ENCODE peak calls at places on chromosome 2, in five cellular contexts. D is right lobe of liver, B is K562, K is uterus, N is cardiac fibroblast. E is an unnamed sample.

GRCh38 chr2:213104089-213104902 is 47.1 kb downstream of the IKZF2 start:
- DNase-seq in K (no peak), B (no peak), N (peak), D (no peak), E (no peak)

GRCh38 chr2:239380831-239381708 is 19.8 kb downstream of the HDAC4 start:
- DNase-seq in D (peak), N (no peak), K (no peak), B (no peak), E (no peak)

GRCh38 chr2:86271248-86271647 is 66.2 kb downstream of the REEP1 start:
- DNase-seq in D (no peak), K (no peak), N (no peak), B (no peak), E (no peak)

GRCh38 chr2:207465894-207466293 is 63.9 kb upstream of the CREB1 start:
- DNase-seq in B (no peak), K (no peak), D (no peak), N (no peak), E (no peak)

GRCh38 chr2:27049422-27050280 is 1.8 kb upstream of the AGBL5 start:
- DNase-seq in B (no peak), D (peak), K (no peak), N (no peak), E (peak)

GRCh38 chr2:235041918-235042575 is 90.2 kb downstream of the SH3BP4 start:
- DNase-seq in D (no peak), K (no peak), B (no peak), N (no peak), E (no peak)

GRCh38 chr2:230129343-230129742 is 60.6 kb upstream of the SLC16A14 start:
- DNase-seq in B (no peak), K (no peak), N (no peak), D (no peak), E (no peak)

GRCh38 chr2:102439065-102439695 is 16.2 kb downstream of the IL18RAP start:
- DNase-seq in B (no peak), D (no peak), K (no peak), N (peak), E (no peak)

GRCh38 chr2:31282634-31283033 is 48.7 kb downstream of the EHD3 start:
- DNase-seq in D (no peak), K (no peak), B (no peak), N (no peak), E (no peak)

GRCh38 chr2:66929632-66930385 is 467.3 kb upstream of the ETAA1 start:
- DNase-seq in K (peak), B (no peak), D (peak), N (peak), E (no peak)

DNA sequence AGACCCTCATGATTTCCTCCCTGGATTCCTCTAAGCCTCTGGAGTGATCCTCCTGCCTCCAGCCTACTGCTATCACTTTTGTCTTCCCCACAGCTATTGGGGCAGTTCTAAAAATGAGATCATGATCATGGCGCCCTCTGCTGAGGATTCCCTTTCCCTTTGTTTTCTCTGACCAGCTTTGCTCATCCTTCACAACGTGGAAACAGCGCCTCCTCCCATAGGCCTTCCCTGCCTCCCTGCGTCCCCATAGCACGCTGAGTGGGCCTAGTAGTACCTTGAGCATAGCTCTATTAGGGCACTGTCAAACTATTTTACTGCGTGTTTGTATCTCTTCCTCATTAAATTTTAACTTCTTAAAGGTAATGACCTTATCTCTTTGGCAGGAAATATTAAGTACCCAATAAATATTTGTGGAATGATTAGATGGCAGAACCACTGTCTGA is 207.0 kb upstream of the FANCL start:
- DNase-seq in N (peak), B (peak), K (peak), D (peak), E (peak)
- TF ChIP-seq CTCF in N (peak), B (peak), K (peak), D (peak), E (peak)

GRCh38 chr2:199739413-199740110 is 111.4 kb downstream of the FTCDNL1 start:
- DNase-seq in B (peak), K (peak), N (peak), D (peak), E (peak)
- TF ChIP-seq CTCF in B (peak), K (peak), N (peak), D (peak), E (peak)

GRCh38 chr2:198127627-198128026 is 323.2 kb downstream of the PLCL1 start:
- DNase-seq in K (peak), B (peak), N (peak), D (peak), E (no peak)
- TF ChIP-seq CTCF in K (peak), B (peak), N (peak), D (peak), E (peak)

DNA sequence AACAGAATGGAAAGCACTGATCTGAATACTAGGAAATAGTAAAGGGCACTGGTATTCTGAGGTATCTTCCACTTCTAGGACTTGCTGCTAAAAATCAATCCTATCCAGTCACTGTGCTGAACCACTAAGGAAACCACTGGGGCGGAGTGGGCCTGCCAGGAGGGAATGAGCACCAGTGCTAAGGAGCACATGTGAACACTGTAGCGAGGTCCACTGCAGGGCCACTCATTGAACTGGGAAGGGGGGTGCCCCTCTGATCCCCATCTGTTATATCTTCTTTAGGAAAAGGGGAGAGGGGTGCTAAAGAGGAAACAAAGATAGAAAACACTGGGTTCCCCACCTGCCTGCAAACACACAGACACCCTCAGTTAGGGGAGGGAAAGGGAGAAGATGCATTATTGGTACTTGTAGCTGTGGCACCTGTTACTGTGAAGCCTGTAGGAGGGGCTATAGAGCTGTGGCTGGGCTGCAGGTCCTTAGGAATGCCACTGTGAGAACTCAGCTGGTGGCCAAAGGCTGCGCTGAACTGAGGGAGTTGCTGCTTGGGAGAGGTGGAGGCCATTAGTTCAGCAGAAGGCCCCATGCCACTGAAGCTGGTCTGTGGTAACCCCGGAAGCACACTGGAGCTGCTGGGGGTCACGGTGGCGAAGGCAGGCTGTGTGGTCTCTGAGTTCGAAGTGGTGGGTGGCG is 81.8 kb downstream of the INO80D start:
- DNase-seq in D (no peak), B (peak), N (peak), K (no peak), E (no peak)
- TF ChIP-seq CTCF in D (peak), B (peak), N (peak), K (no peak), E (peak)